ENCODE peak calls at places on chromosomes 6 and 20, in five cellular contexts. W is A172, U is right lobe of liver, N is kidney tubule cell, J is AML-193. F is an unnamed sample.

GRCh38 chr6:7624781-7625710 is 35.0 kb downstream of the SNRNP48 start:
- DNase-seq in U (no peak), N (no peak), W (no peak), J (peak), F (no peak)

GRCh38 chr6:53119772-53120409 is 28.8 kb downstream of the GCM1 start:
- DNase-seq in J (no peak), N (peak), U (no peak), W (peak), F (peak)

GRCh38 chr20:50425076-50425475 is 85.1 kb upstream of the PTPN1 start:
- DNase-seq in W (peak), J (no peak), N (no peak), U (no peak), F (no peak)

GRCh38 chr6:129195666-129196065 is 312.7 kb downstream of the LAMA2 start:
- DNase-seq in W (no peak), U (no peak), N (no peak), J (no peak), F (no peak)

GRCh38 chr20:32440758-32441078 is 82.6 kb downstream of the ASXL1 start:
- DNase-seq in N (no peak), U (no peak), J (no peak), W (no peak), F (no peak)

GRCh38 chr6:141580988-141581387 is 551.7 kb upstream of the GJE1 start:
- DNase-seq in U (no peak), W (peak), N (peak), J (no peak), F (peak)

GRCh38 chr20:38961530-38962043 is 557 bp upstream of the DHX35 start:
- DNase-seq in N (no peak), W (peak), U (no peak), J (no peak), F (no peak)

GRCh38 chr6:55668625-55669024 is 89.6 kb upstream of the HMGCLL1 start:
- DNase-seq in W (no peak), J (no peak), N (no peak), U (no peak), F (no peak)

GRCh38 chr6:126716826-126717514 is 377.1 kb downstream of the CENPW start:
- DNase-seq in U (no peak), J (no peak), N (peak), W (peak), F (no peak)

GRCh38 chr6:36685926-36686667 is 7.6 kb downstream of the CDKN1A start:
- DNase-seq in N (no peak), U (peak), J (no peak), W (no peak), F (no peak)

GRCh38 chr6:26296556-26296856 is 68.5 kb upstream of the BTN3A2 start:
- DNase-seq in U (no peak), N (no peak), J (no peak), W (no peak), F (no peak)

GRCh38 chr6:18785810-18786490 is 398.8 kb downstream of the RNF144B start:
- DNase-seq in W (no peak), J (no peak), U (no peak), N (no peak), F (no peak)

GRCh38 chr6:105681061-105681460 is 278.2 kb upstream of the PREP start:
- DNase-seq in N (no peak), J (no peak), W (no peak), U (no peak), F (no peak)

GRCh38 chr6:139028658-139029469 is at the start of gene ABRACL:
- DNase-seq in J (peak), W (peak), U (peak), N (peak), F (no peak)

GRCh38 chr20:5553194-5553815 is 196.9 kb upstream of the SHLD1 start:
- DNase-seq in J (no peak), U (no peak), W (no peak), N (no peak), F (no peak)

F was measured in GM04504.